ENCODE peak calls at places on chromosome 6, in four cellular contexts. One of them, this sample, is unnamed.

GRCh38 chr6:89979473-89980119 is 85.3 kb downstream of the GJA10 start:
- DNase-seq in M059J: no peak
- DNase-seq in AG08396: no peak
- DNase-seq in neuronal stem cell: no peak
- DNase-seq in this sample: no peak

GRCh38 chr6:22424196-22424595 is 127.4 kb upstream of the PRL start:
- DNase-seq in M059J: peak; percentile 45
- DNase-seq in AG08396: no peak
- DNase-seq in neuronal stem cell: no peak
- DNase-seq in this sample: no peak

GRCh38 chr6:128284128-128284527 is 236.3 kb downstream of the PTPRK start:
- DNase-seq in M059J: peak; percentile 49
- DNase-seq in AG08396: no peak
- DNase-seq in neuronal stem cell: no peak
- DNase-seq in this sample: no peak

GRCh38 chr6:80725156-80725930 is 618.9 kb downstream of the BCKDHB start:
- DNase-seq in M059J: peak; percentile 37
- DNase-seq in AG08396: no peak
- DNase-seq in neuronal stem cell: no peak
- DNase-seq in this sample: no peak

GRCh38 chr6:111759413-111759835 is 113.8 kb downstream of the FYN start:
- DNase-seq in M059J: no peak
- DNase-seq in AG08396: no peak
- DNase-seq in neuronal stem cell: no peak
- DNase-seq in this sample: no peak

GRCh38 chr6:98835149-98836024 is 1.0 kb downstream of the POU3F2 start:
- DNase-seq in M059J: no peak
- DNase-seq in AG08396: no peak
- DNase-seq in neuronal stem cell: peak; percentile 54
- DNase-seq in this sample: no peak

GRCh38 chr6:107077710-107078109 is 37.6 kb downstream of the BEND3 start:
- DNase-seq in M059J: no peak
- DNase-seq in AG08396: no peak
- DNase-seq in neuronal stem cell: no peak
- DNase-seq in this sample: no peak

GRCh38 chr6:52551483-52552277 is 25.2 kb downstream of the TRAM2 start:
- DNase-seq in M059J: peak; percentile 99
- DNase-seq in AG08396: peak; percentile 74
- DNase-seq in neuronal stem cell: peak; percentile 56
- DNase-seq in this sample: no peak

GRCh38 chr6:33172307-33173227 is 19.7 kb downstream of the COL11A2 start:
- DNase-seq in M059J: peak; percentile 65
- DNase-seq in AG08396: peak; percentile 77
- DNase-seq in neuronal stem cell: peak; percentile 29
- DNase-seq in this sample: peak; percentile 59

GRCh38 chr6:125857846-125858245 is 67.1 kb downstream of the NCOA7 start:
- DNase-seq in M059J: no peak
- DNase-seq in AG08396: no peak
- DNase-seq in neuronal stem cell: no peak
- DNase-seq in this sample: no peak

GRCh38 chr6:163670283-163670682 is 255.8 kb downstream of the QKI start:
- DNase-seq in M059J: no peak
- DNase-seq in AG08396: no peak
- DNase-seq in neuronal stem cell: no peak
- DNase-seq in this sample: no peak

GRCh38 chr6:136751478-136751956 is 40.8 kb downstream of the MAP3K5 start:
- DNase-seq in M059J: no peak
- DNase-seq in AG08396: no peak
- DNase-seq in neuronal stem cell: no peak
- DNase-seq in this sample: no peak